ENCODE peak calls at places on chromosomes 13 and 19, in four cellular contexts. Y, D, L and E are unnamed samples.

GRCh38 chr19:45560686-45561085 is 23.9 kb downstream of the OPA3 start:
- DNase-seq in Y (no peak), D (no peak), L (no peak), E (no peak)

GRCh38 chr13:67075239-67075638 is 154.9 kb downstream of the PCDH9 start:
- DNase-seq in Y (no peak), D (no peak), L (peak), E (no peak)

GRCh38 chr19:2330632-2331284 is 2.3 kb downstream of the SPPL2B start:
- DNase-seq in Y (no peak), D (no peak), L (no peak), E (no peak)

GRCh38 chr13:43767351-43767901 is 19.3 kb downstream of the ENOX1 start:
- DNase-seq in Y (no peak), D (no peak), L (no peak), E (no peak)

GRCh38 chr13:91381371-91381770 is 17.1 kb upstream of the GPC5 start:
- DNase-seq in Y (no peak), D (no peak), L (peak), E (no peak)

GRCh38 chr19:42140125-42140754 is 8.0 kb upstream of the POU2F2 start:
- DNase-seq in Y (no peak), D (no peak), L (peak), E (no peak)

GRCh38 chr19:47781590-47782318 is 3.3 kb downstream of the SELENOW start:
- DNase-seq in Y (no peak), D (no peak), L (no peak), E (no peak)

GRCh38 chr19:461664-462551 is 1.1 kb upstream of the SHC2 start:
- DNase-seq in Y (no peak), D (no peak), L (no peak), E (no peak)

GRCh38 chr19:30358821-30359580 is 13.2 kb upstream of the ZNF536 start:
- DNase-seq in Y (no peak), D (no peak), L (no peak), E (no peak)

GRCh38 chr19:55169136-55169535 is 2.7 kb upstream of the DNAAF3 start:
- DNase-seq in Y (no peak), D (no peak), L (no peak), E (no peak)

GRCh38 chr19:55161571-55162322 is 4.2 kb upstream of the TNNI3 start:
- DNase-seq in Y (no peak), D (no peak), L (no peak), E (no peak)

GRCh38 chr19:55166530-55167268 is at the start of gene DNAAF3:
- DNase-seq in Y (peak), D (peak), L (peak), E (no peak)

GRCh38 chr19:55160986-55161365 is 3.4 kb upstream of the TNNI3 start:
- DNase-seq in Y (no peak), D (no peak), L (no peak), E (no peak)

DNA sequence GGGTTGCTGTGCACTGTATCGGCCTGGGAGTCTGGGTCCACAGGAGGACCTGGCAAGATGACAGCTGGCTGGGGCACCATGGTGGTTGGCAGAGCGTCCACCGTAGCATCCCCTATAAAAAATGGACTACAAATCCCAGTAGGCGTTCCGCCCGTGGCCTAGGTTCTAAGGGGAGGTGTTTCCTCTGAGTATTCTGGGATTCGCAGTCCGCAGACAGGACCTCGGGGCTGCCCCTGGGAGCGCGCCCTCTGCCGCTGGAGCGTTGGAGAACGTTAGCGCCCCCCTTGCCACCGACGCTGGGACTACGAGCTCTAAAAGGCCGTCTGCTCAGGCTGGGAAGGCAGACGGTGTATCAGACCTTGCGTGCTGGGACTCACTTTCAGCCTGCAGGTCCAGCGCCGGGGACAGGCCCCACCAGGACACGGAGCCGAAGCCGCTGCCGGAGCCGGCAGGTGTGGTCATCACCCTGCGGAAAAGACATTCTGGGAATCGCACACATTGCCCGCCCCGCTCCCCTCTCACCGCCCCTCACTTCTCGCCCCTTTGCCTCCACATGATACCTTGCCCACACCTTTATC is 372 bp downstream of the DNAAF3 start:
- DNase-seq in Y (peak), D (no peak), L (peak), E (no peak)
- H3K4me3 ChIP-seq in Y (peak), D (peak), L (peak), E (peak)

GRCh38 chr19:40090256-40091204 is at the start of gene ZNF780A:
- DNase-seq in Y (peak), D (peak), L (peak), E (no peak)
- TF ChIP-seq POLR2A in Y (no peak), D (no peak), L (peak), E (no peak)

GRCh38 chr19:57888494-57889231 is at the start of gene ZNF814:
- DNase-seq in Y (no peak), D (peak), L (peak), E (no peak)

GRCh38 chr19:57887195-57887941 is 1.5 kb downstream of the ZNF814 start:
- DNase-seq in Y (no peak), D (no peak), L (no peak), E (no peak)

GRCh38 chr19:57886046-57886445 is 2.8 kb downstream of the ZNF814 start:
- DNase-seq in Y (no peak), D (no peak), L (no peak), E (no peak)

DNA sequence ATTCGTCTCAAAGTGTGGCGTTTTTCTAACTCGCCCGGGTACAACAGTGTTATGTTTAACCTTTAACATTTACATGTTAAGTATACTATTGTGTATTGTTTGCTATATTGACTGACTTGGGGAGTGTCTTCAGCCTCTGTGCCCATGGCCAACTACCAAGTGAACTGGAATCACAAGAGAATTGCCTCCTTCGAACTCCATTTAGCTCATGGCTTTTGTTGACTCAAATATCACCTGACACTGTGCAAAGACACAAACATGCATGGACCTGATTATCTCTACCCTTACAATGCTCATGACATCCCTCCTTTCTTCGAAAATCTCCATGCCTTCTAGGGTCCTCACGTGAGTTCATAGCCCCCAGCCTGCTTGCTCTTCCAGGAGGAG is 737 bp downstream of the ZNF814 start:
- DNase-seq in Y (no peak), D (no peak), L (no peak), E (no peak)
- H3K4me3 ChIP-seq in Y (no peak), D (peak), L (peak), E (peak)

GRCh38 chr19:11594084-11594483 is 3.2 kb upstream of the ZNF627 start:
- DNase-seq in Y (no peak), D (no peak), L (no peak), E (no peak)

GRCh38 chr19:11597202-11598102 is at the start of gene ZNF627:
- DNase-seq in Y (peak), D (peak), L (peak), E (peak)

GRCh38 chr19:11598103-11598483 is 810 bp downstream of the ZNF627 start:
- DNase-seq in Y (no peak), D (no peak), L (no peak), E (no peak)

GRCh38 chr19:11596156-11596555 is 1.1 kb upstream of the ZNF627 start:
- DNase-seq in Y (no peak), D (no peak), L (no peak), E (no peak)

GRCh38 chr19:11598746-11599145 is 1.5 kb downstream of the ZNF627 start:
- DNase-seq in Y (no peak), D (no peak), L (no peak), E (no peak)
- TF ChIP-seq POLR2A in Y (no peak), D (no peak), L (no peak), E (no peak)

GRCh38 chr13:61156753-61157152 is 258.9 kb downstream of the PCDH20 start:
- DNase-seq in Y (no peak), D (no peak), L (no peak), E (no peak)
- H3K4me3 ChIP-seq in Y (no peak), D (no peak), L (no peak), E (no peak)

DNA sequence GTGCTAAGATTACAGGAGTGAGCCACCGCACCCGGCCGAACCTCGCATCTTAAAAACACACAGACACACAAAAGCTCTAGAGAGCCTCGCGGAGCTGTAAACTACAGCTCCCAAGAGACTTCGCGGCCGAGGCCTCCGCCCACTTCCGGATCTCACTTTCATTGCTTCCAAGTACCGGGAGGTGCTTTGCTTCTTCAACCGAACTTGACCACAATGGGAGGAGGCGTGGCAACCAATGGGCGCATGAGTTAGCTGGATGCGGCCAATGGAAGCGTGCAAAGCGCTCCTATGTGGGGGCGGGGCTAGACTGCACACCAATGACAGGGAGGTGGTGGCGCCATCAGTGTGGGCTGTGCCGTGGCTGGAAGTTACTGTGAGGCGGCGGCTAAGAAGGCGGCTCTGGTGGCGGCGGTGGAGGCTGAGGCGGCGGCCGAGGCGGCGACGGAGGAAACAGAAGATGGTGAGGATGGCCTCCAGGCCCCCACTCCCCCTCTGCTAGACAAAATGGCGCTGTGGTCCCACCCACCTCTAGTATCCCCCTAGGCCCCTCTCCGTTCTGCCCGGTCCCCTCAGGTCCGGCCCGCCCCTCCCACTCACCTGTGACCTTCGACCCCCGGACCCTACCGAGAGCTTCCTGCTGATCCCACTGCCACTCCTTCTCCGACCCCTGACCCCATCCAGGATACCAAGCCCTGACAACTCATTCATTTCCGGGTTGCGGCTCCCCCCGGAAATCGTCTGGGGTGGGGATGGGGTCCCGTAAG is at the start of gene DDA1:
- DNase-seq in Y (peak), D (peak), L (peak), E (peak)
- TF ChIP-seq POLR2A in Y (peak), D (no peak), L (peak), E (no peak)

GRCh38 chr19:17180997-17181702 is 34.0 kb upstream of the USE1 start:
- DNase-seq in Y (no peak), D (no peak), L (no peak), E (no peak)

GRCh38 chr19:17183271-17183757 is 31.8 kb upstream of the USE1 start:
- DNase-seq in Y (no peak), D (no peak), L (no peak), E (no peak)

GRCh38 chr19:17183858-17184271 is 31.3 kb upstream of the USE1 start:
- DNase-seq in Y (no peak), D (no peak), L (no peak), E (no peak)

GRCh38 chr19:17185590-17185989 is 29.6 kb upstream of the USE1 start:
- DNase-seq in Y (no peak), D (no peak), L (no peak), E (no peak)

DNA sequence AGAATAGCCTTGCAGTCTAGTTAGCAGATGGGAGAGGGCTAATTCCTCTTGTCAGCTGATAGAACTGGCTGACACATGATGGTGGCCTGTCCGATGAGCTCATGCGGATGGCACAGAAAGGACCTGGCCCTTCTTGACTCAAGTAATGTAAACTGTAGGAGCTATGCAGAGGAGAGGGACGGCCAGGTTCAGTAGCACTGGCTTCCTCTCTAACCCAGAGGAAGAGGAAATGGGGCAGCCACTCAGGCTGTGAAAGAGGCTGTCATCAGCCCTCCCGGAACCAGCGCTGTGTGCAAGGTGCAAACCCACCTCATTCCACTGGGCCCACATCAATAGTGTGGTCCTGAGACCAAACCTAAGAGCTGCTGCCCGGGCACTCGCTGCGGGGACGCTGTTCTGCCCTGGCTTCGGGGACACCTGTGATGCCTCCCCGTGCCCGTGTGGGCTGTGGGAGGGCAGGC is 30.7 kb upstream of the USE1 start:
- DNase-seq in Y (no peak), D (no peak), L (peak), E (no peak)
- H3K4me3 ChIP-seq in Y (no peak), D (no peak), L (no peak), E (no peak)